ENCODE peak calls at places on chromosome 11, in nine cellular contexts. X, G, Y, H, N, D, T, M and Z are unnamed samples.

GRCh38 chr11:1346669-1347390 is 37.4 kb upstream of the TOLLIP start:
- DNase-seq in X (no peak), G (no peak), Y (no peak), H (no peak), N (no peak), D (no peak), T (no peak), M (no peak), Z (peak; percentile 11)

GRCh38 chr11:45205978-45206377 is 59.5 kb downstream of the PRDM11 start:
- DNase-seq in X (no peak), G (no peak), Y (no peak), H (no peak), N (no peak), D (no peak), T (no peak), M (no peak), Z (no peak)

GRCh38 chr11:94708642-94709041 is 59.5 kb upstream of the AMOTL1 start:
- DNase-seq in X (no peak), G (no peak), Y (no peak), H (no peak), N (no peak), D (no peak), T (no peak), M (no peak), Z (no peak)

GRCh38 chr11:84249344-84250135 is 963.4 kb upstream of the CCDC90B start:
- DNase-seq in X (no peak), G (no peak), Y (no peak), H (no peak), N (no peak), D (no peak), T (no peak), M (no peak), Z (no peak)

GRCh38 chr11:74388678-74389327 is 9.4 kb downstream of the PGM2L1 start:
- DNase-seq in X (peak; percentile 59), G (peak; percentile 61), Y (peak; percentile 25), H (peak; percentile 37), N (no peak), D (peak; percentile 50), T (peak; percentile 64), M (peak; percentile 60), Z (peak; percentile 59)

GRCh38 chr11:123653997-123654565 is 343 bp downstream of the SCN3B start:
- DNase-seq in X (peak; percentile 34), G (peak; percentile 33), Y (peak; percentile 61), H (peak; percentile 67), N (peak; percentile 58), D (no peak), T (peak; percentile 33), M (no peak), Z (peak; percentile 81)

GRCh38 chr11:103700605-103701004 is 335.8 kb upstream of the DDI1 start:
- DNase-seq in X (no peak), G (no peak), Y (no peak), H (no peak), N (no peak), D (no peak), T (no peak), M (no peak), Z (no peak)

GRCh38 chr11:129705341-129705740 is 110.3 kb upstream of the TMEM45B start:
- DNase-seq in X (no peak), G (no peak), Y (no peak), H (no peak), N (no peak), D (no peak), T (no peak), M (no peak), Z (no peak)

GRCh38 chr11:32136654-32137053 is 45.8 kb downstream of the RCN1 start:
- DNase-seq in X (peak; percentile 26), G (no peak), Y (no peak), H (no peak), N (no peak), D (no peak), T (no peak), M (no peak), Z (no peak)

GRCh38 chr11:74696932-74697687 is 34.1 kb downstream of the CHRDL2 start:
- DNase-seq in X (no peak), G (peak; percentile 83), Y (peak; percentile 83), H (peak; percentile 96), N (peak; percentile 83), D (no peak), T (no peak), M (no peak), Z (no peak)

GRCh38 chr11:77110836-77111235 is 8.2 kb downstream of the OMP start:
- DNase-seq in X (no peak), G (no peak), Y (no peak), H (no peak), N (no peak), D (no peak), T (no peak), M (no peak), Z (no peak)

GRCh38 chr11:9625728-9626127 is 38.1 kb upstream of the SWAP70 start:
- DNase-seq in X (no peak), G (no peak), Y (no peak), H (no peak), N (no peak), D (no peak), T (no peak), M (no peak), Z (no peak)